ENCODE peak calls at places on chromosomes 7 and 10, in four cellular contexts. One of them, this sample, is unnamed.

GRCh38 chr10:71203716-71204115 is 8.7 kb upstream of the UNC5B start:
- DNase-seq in stimulated activated CD4-positive, alpha-beta T cell treated with anti-CD3 and anti-CD28 coated beads, Interleukin-1b, Interleukin-23, amount 100 ng/mL, for 24 hours: no peak
- DNase-seq in NCI-H510A: no peak
- DNase-seq in caudate nucleus: no peak
- DNase-seq in this sample: no peak

GRCh38 chr7:47327698-47328391 is 254.1 kb downstream of the TNS3 start:
- DNase-seq in stimulated activated CD4-positive, alpha-beta T cell treated with anti-CD3 and anti-CD28 coated beads, Interleukin-1b, Interleukin-23, amount 100 ng/mL, for 24 hours: no peak
- DNase-seq in NCI-H510A: peak
- DNase-seq in caudate nucleus: peak
- DNase-seq in this sample: peak

GRCh38 chr10:101838416-101838970 is 5.1 kb downstream of the KCNIP2 start:
- DNase-seq in stimulated activated CD4-positive, alpha-beta T cell treated with anti-CD3 and anti-CD28 coated beads, Interleukin-1b, Interleukin-23, amount 100 ng/mL, for 24 hours: no peak
- DNase-seq in NCI-H510A: no peak
- DNase-seq in caudate nucleus: no peak
- DNase-seq in this sample: no peak

GRCh38 chr7:16347461-16348192 is 73.7 kb downstream of the CRPPA start:
- DNase-seq in stimulated activated CD4-positive, alpha-beta T cell treated with anti-CD3 and anti-CD28 coated beads, Interleukin-1b, Interleukin-23, amount 100 ng/mL, for 24 hours: no peak
- DNase-seq in NCI-H510A: no peak
- DNase-seq in caudate nucleus: no peak
- DNase-seq in this sample: no peak

GRCh38 chr10:70672165-70672992 is at the start of gene ADAMTS14:
- DNase-seq in stimulated activated CD4-positive, alpha-beta T cell treated with anti-CD3 and anti-CD28 coated beads, Interleukin-1b, Interleukin-23, amount 100 ng/mL, for 24 hours: no peak
- DNase-seq in NCI-H510A: no peak
- DNase-seq in caudate nucleus: peak
- DNase-seq in this sample: peak

GRCh38 chr10:109922976-109923921 is at the start of gene XPNPEP1:
- DNase-seq in stimulated activated CD4-positive, alpha-beta T cell treated with anti-CD3 and anti-CD28 coated beads, Interleukin-1b, Interleukin-23, amount 100 ng/mL, for 24 hours: peak
- DNase-seq in NCI-H510A: peak
- DNase-seq in caudate nucleus: peak
- DNase-seq in this sample: peak

GRCh38 chr7:143934526-143935340 is at the start of gene OR2F2:
- DNase-seq in stimulated activated CD4-positive, alpha-beta T cell treated with anti-CD3 and anti-CD28 coated beads, Interleukin-1b, Interleukin-23, amount 100 ng/mL, for 24 hours: no peak
- DNase-seq in NCI-H510A: no peak
- DNase-seq in caudate nucleus: no peak
- DNase-seq in this sample: no peak

GRCh38 chr10:113317476-113317875 is 235.4 kb upstream of the HABP2 start:
- DNase-seq in stimulated activated CD4-positive, alpha-beta T cell treated with anti-CD3 and anti-CD28 coated beads, Interleukin-1b, Interleukin-23, amount 100 ng/mL, for 24 hours: no peak
- DNase-seq in NCI-H510A: no peak
- DNase-seq in caudate nucleus: no peak
- DNase-seq in this sample: no peak

GRCh38 chr7:51269911-51270310 is 46.7 kb downstream of the COBL start:
- DNase-seq in stimulated activated CD4-positive, alpha-beta T cell treated with anti-CD3 and anti-CD28 coated beads, Interleukin-1b, Interleukin-23, amount 100 ng/mL, for 24 hours: no peak
- DNase-seq in NCI-H510A: no peak
- DNase-seq in caudate nucleus: no peak
- DNase-seq in this sample: no peak

GRCh38 chr7:101399759-101400158 is 37.1 kb downstream of the COL26A1 start:
- DNase-seq in stimulated activated CD4-positive, alpha-beta T cell treated with anti-CD3 and anti-CD28 coated beads, Interleukin-1b, Interleukin-23, amount 100 ng/mL, for 24 hours: no peak
- DNase-seq in NCI-H510A: no peak
- DNase-seq in caudate nucleus: no peak
- DNase-seq in this sample: no peak

GRCh38 chr7:22488643-22489462 is 11.1 kb downstream of the STEAP1B start:
- DNase-seq in stimulated activated CD4-positive, alpha-beta T cell treated with anti-CD3 and anti-CD28 coated beads, Interleukin-1b, Interleukin-23, amount 100 ng/mL, for 24 hours: peak
- DNase-seq in NCI-H510A: no peak
- DNase-seq in caudate nucleus: peak
- DNase-seq in this sample: peak

This sample was measured in Right ventricle myocardium superior.